ENCODE peak calls at places on chromosomes 3 and 15, in seven cellular contexts. I is PC-9, C is cardiac muscle cell, S is tibial artery, M is right lobe of liver, T is transverse colon, H is lung. R is an unnamed sample.

GRCh38 chr15:25738171-25738792 is 124.8 kb downstream of the ATP10A start:
- DNase-seq in I (no peak), C (peak), S (no peak), M (no peak), T (no peak), H (no peak), R (no peak)

GRCh38 chr3:12175844-12176453 is 17.2 kb upstream of the TIMP4 start:
- DNase-seq in I (no peak), C (peak), S (peak), M (peak), T (peak), H (peak), R (no peak)

GRCh38 chr3:171810278-171811058 is at the start of gene PLD1:
- DNase-seq in I (no peak), C (peak), S (peak), M (peak), T (peak), H (peak), R (no peak)

GRCh38 chr15:50260969-50261496 is 4.5 kb downstream of the HDC start:
- DNase-seq in I (no peak), C (no peak), S (no peak), M (no peak), T (no peak), H (peak), R (no peak)

GRCh38 chr3:51386159-51386851 is 1.2 kb downstream of the MANF start:
- DNase-seq in I (peak), C (no peak), S (no peak), M (no peak), T (no peak), H (peak), R (peak)

GRCh38 chr3:76028816-76029215 is 243.5 kb upstream of the ZNF717 start:
- DNase-seq in I (no peak), C (no peak), S (no peak), M (no peak), T (no peak), H (no peak), R (no peak)

GRCh38 chr15:63997715-63998442 is 48.4 kb downstream of the DAPK2 start:
- DNase-seq in I (no peak), C (no peak), S (no peak), M (no peak), T (no peak), H (no peak), R (no peak)

GRCh38 chr3:143070977-143071551 is 48.5 kb upstream of the CHST2 start:
- DNase-seq in I (peak), C (peak), S (no peak), M (no peak), T (no peak), H (no peak), R (no peak)

GRCh38 chr15:69080203-69080957 is 65.9 kb downstream of the NOX5 start:
- DNase-seq in I (peak), C (peak), S (no peak), M (no peak), T (no peak), H (no peak), R (no peak)

GRCh38 chr3:14902719-14903118 is 44.7 kb upstream of the NR2C2 start:
- DNase-seq in I (no peak), C (peak), S (no peak), M (no peak), T (peak), H (peak), R (no peak)

GRCh38 chr3:127408684-127409420 is 121.0 kb upstream of the PRR20G start:
- DNase-seq in I (no peak), C (no peak), S (peak), M (no peak), T (no peak), H (no peak), R (peak)

GRCh38 chr3:153130312-153130977 is 31.6 kb upstream of the RAP2B start:
- DNase-seq in I (peak), C (peak), S (no peak), M (no peak), T (no peak), H (no peak), R (no peak)

GRCh38 chr3:10702961-10703740 is 112.9 kb upstream of the SLC6A11 start:
- DNase-seq in I (no peak), C (peak), S (no peak), M (no peak), T (no peak), H (no peak), R (no peak)

GRCh38 chr3:15181511-15181910 is 24.5 kb upstream of the CAPN7 start:
- DNase-seq in I (no peak), C (no peak), S (no peak), M (no peak), T (no peak), H (no peak), R (no peak)

GRCh38 chr3:138348107-138348949 is at the start of gene MRAS:
- DNase-seq in I (peak), C (peak), S (peak), M (peak), T (peak), H (peak), R (peak)

GRCh38 chr15:50424066-50424890 is at the start of gene USP8:
- DNase-seq in I (peak), C (peak), S (peak), M (peak), T (peak), H (peak), R (peak)

GRCh38 chr3:116445291-116445841 is at the start of gene LSAMP:
- DNase-seq in I (no peak), C (peak), S (no peak), M (peak), T (peak), H (no peak), R (no peak)

GRCh38 chr3:149554826-149555225 is 80.3 kb downstream of the TM4SF4 start:
- DNase-seq in I (peak), C (peak), S (no peak), M (no peak), T (peak), H (no peak), R (no peak)

GRCh38 chr3:129325383-129325782 is 46.7 kb downstream of the HMCES start:
- DNase-seq in I (no peak), C (no peak), S (no peak), M (no peak), T (no peak), H (no peak), R (no peak)
- H3K4me3 ChIP-seq in I (no peak), C (no peak), S (no peak), M (no peak), T (no peak), H (no peak), R (no peak)

GRCh38 chr3:183454064-183454463 is 25.6 kb upstream of the MCF2L2 start:
- DNase-seq in I (no peak), C (no peak), S (no peak), M (no peak), T (no peak), H (no peak), R (no peak)
- H3K27ac ChIP-seq in I (no peak), C (peak), S (no peak), M (no peak), T (no peak), H (no peak), R (no peak)

DNA sequence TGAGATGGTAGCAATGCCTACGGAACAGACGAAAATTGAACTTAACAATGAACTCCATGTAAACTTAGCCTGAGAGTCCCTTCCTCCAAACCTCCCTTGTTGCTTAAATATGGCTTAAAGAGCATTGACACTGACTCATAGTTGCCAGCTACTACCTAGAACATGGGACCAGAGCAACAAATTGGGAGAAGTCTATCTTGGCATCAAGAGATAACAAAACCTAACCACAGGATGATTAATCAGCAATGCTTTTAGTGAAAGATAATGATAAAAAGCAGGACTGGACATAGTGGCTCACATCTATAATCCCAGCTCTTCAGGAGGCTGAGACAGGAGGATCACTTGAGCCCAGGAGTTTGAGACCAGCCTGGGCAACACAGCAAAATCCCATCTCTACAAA is 117.8 kb upstream of the MNS1 start:
- DNase-seq in I (no peak), C (no peak), S (no peak), M (no peak), T (no peak), H (no peak), R (no peak)
- H3K4me3 ChIP-seq in I (no peak), C (no peak), S (no peak), M (no peak), T (no peak), H (no peak), R (no peak)

DNA sequence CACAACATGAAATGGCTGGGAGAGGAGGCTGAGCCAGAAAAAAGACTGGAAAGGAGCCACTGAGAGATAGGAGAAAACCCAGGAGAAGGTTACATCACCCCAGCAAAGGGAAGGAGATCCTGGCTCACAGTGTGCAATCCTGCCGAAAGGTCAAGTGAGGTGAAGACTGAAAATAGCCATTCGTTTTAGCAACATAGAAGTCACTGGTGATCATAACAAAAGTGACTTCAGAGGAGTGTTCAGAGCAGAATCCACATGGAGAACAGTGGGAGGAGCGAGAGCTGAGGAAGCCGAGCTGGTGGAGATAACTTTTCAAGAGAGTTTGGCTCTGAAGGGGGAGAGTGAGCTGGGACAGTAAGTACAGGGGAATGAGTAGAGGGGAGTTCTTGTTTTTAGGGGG is 5.4 kb upstream of the HEG1 start:
- DNase-seq in I (no peak), C (peak), S (peak), M (no peak), T (no peak), H (no peak), R (peak)
- H3K27ac ChIP-seq in I (no peak), C (peak), S (peak), M (no peak), T (peak), H (peak), R (peak)

DNA sequence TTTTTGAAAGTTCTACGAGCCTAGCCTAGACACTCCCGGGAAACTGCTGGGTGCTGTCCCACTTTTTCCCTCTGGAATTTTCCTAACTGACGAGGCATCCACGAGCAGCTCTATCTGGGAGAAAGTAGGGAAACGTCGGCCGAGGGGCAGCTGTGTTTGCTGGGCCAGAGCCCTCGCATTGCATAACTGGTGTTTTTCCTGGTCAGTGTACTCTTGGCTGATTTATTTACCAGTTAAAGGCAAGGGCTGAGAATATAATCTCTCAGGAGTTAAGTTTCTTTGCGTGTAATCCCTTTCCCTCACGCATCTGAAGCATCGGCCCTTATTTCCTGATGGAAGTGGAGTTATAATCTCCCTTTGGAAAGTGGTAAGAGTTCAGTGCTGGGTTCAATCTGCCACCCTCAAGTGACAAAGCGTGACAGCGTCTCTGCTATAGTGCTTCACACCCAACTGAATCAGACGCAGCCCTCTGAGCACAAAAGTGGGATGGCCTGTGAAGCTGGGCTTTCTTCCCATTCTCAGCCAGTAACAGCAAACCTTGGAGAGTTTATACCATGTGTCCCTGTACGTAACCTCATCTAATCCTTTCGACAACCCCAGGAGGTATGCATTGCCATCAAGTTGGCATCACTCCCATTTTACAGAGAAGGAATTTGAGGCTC is 311.5 kb downstream of the RORA start:
- DNase-seq in I (no peak), C (peak), S (peak), M (peak), T (peak), H (peak), R (no peak)
- H3K4me3 ChIP-seq in I (no peak), C (no peak), S (peak), M (peak), T (no peak), H (no peak), R (peak)

R was measured in coronary artery.